ENCODE peak calls at places on chromosomes 6 and 20, in four cellular contexts. W is stimulated activated CD8-positive, alpha-beta memory T cell treated with anti-CD3 and anti-CD28 coated beads, Interleukin-12 subunit alpha, Interleukin-12 subunit beta, amount 100 ng/mL, for 4 hours; C is HEK293T; M is mucosa of gallbladder. O is an unnamed sample.

GRCh38 chr6:98487612-98488011 is 346.8 kb upstream of the POU3F2 start:
- DNase-seq in W (no peak), M (no peak), C (no peak), O (no peak)

GRCh38 chr6:129730477-129731165 is 20.6 kb upstream of the ARHGAP18 start:
- DNase-seq in M (no peak), W (no peak), C (no peak), O (no peak)

GRCh38 chr6:142642651-142643050 is 302.3 kb downstream of the HIVEP2 start:
- DNase-seq in M (no peak), W (no peak), C (no peak), O (no peak)

GRCh38 chr20:4006640-4007039 is 8.7 kb downstream of the RNF24 start:
- DNase-seq in C (peak), W (no peak), M (peak), O (no peak)

GRCh38 chr6:118810420-118811027 is 83.4 kb upstream of the ASF1A start:
- DNase-seq in W (peak), C (no peak), M (peak), O (peak)

GRCh38 chr6:30154709-30155521 is 6.1 kb downstream of the TRIM10 start:
- DNase-seq in W (no peak), M (peak), C (no peak), O (no peak)

GRCh38 chr20:9409981-9410380 is 104.4 kb upstream of the LAMP5 start:
- DNase-seq in C (no peak), W (no peak), M (no peak), O (no peak)

GRCh38 chr6:37725967-37726366 is 28.3 kb upstream of the MDGA1 start:
- DNase-seq in M (peak), C (no peak), W (no peak), O (no peak)

GRCh38 chr20:9838378-9839295 is at the start of gene PAK5:
- DNase-seq in M (peak), W (no peak), C (peak), O (no peak)

GRCh38 chr6:134539865-134540323 is 222.0 kb upstream of the SGK1 start:
- DNase-seq in C (no peak), W (no peak), M (peak), O (no peak)

GRCh38 chr20:37349517-37350491 is 3.9 kb downstream of the SRC start:
- DNase-seq in W (no peak), C (no peak), M (no peak), O (no peak)

GRCh38 chr6:6924708-6925107 is 183.1 kb upstream of the RREB1 start:
- DNase-seq in C (no peak), M (no peak), W (no peak), O (no peak)

GRCh38 chr20:17816804-17817590 is 117.2 kb downstream of the BANF2 start:
- DNase-seq in W (no peak), C (no peak), M (no peak), O (no peak)

GRCh38 chr6:6804843-6805680 is 216.5 kb downstream of the LY86 start:
- DNase-seq in C (no peak), W (no peak), M (no peak), O (no peak)

GRCh38 chr6:39404312-39404711 is 81.8 kb upstream of the KCNK16 start:
- DNase-seq in C (no peak), W (no peak), M (no peak), O (no peak)

GRCh38 chr6:1470040-1470439 is 80.7 kb downstream of the FOXF2 start:
- DNase-seq in M (no peak), W (no peak), C (no peak), O (no peak)

GRCh38 chr6:15200087-15200486 is 45.8 kb upstream of the JARID2 start:
- DNase-seq in W (no peak), M (no peak), C (no peak), O (no peak)

GRCh38 chr6:154675602-154676088 is 57.6 kb upstream of the SCAF8 start:
- DNase-seq in C (peak), W (peak), M (peak), O (peak)

GRCh38 chr6:154166140-154166539 is 127.1 kb downstream of the OPRM1 start:
- DNase-seq in W (no peak), M (no peak), C (no peak), O (no peak)

GRCh38 chr6:152124432-152125074 is 317.1 kb downstream of the ESR1 start:
- DNase-seq in W (no peak), M (no peak), C (peak), O (peak)

GRCh38 chr20:18001131-18001921 is 32.5 kb downstream of the MGME1 start:
- DNase-seq in W (no peak), C (no peak), M (peak), O (no peak)

GRCh38 chr20:40682104-40683045 is 6.7 kb downstream of the MAFB start:
- DNase-seq in C (no peak), M (no peak), W (no peak), O (no peak)

GRCh38 chr20:38181971-38182370 is 16.9 kb upstream of the TGM2 start:
- DNase-seq in C (no peak), M (no peak), W (no peak), O (no peak)

GRCh38 chr6:89711801-89712200 is 73.3 kb upstream of the LYRM2 start:
- DNase-seq in W (no peak), M (no peak), C (no peak), O (no peak)

GRCh38 chr6:135451617-135452190 is 45.8 kb downstream of the AHI1 start:
- DNase-seq in C (peak), W (no peak), M (no peak), O (no peak)

GRCh38 chr6:29926795-29927427 is 15.4 kb upstream of the HLA-A start:
- DNase-seq in W (peak), M (peak), C (no peak), O (peak)

GRCh38 chr6:118668761-118669411 is 17.5 kb upstream of the CEP85L start:
- DNase-seq in C (no peak), M (no peak), W (no peak), O (no peak)

GRCh38 chr20:57657537-57658446 is 37.6 kb upstream of the ZBP1 start:
- DNase-seq in C (no peak), W (peak), M (peak), O (no peak)

GRCh38 chr6:156846845-156847599 is 69.8 kb downstream of the ARID1B start:
- DNase-seq in C (no peak), M (no peak), W (no peak), O (no peak)

GRCh38 chr6:28351493-28351925 is 1.8 kb downstream of the ZKSCAN3 start:
- DNase-seq in M (no peak), C (no peak), W (no peak), O (no peak)

GRCh38 chr6:56734334-56734733 is 91.6 kb upstream of the DST start:
- DNase-seq in W (no peak), M (no peak), C (no peak), O (no peak)

GRCh38 chr20:38210741-38211140 is 45.7 kb upstream of the TGM2 start:
- DNase-seq in C (no peak), M (no peak), W (no peak), O (no peak)

GRCh38 chr6:27479319-27480182 is 6.6 kb upstream of the ZNF184 start:
- DNase-seq in W (peak), M (peak), C (peak), O (no peak)

O was measured in GM18507.